ENCODE peak calls at places on chromosomes 16 and 17, in ten cellular contexts. D is iris pigment epithelial cell; T is choroid plexus epithelial cell; F is GM20000; Q is anterior cingulate cortex; M is NCI-H774; V is HEK293T; W is RPMI8226; E is stimulated activated CD4-positive, alpha-beta T cell treated with anti-CD3 and anti-CD28 coated beads, Interleukin-1b, Interleukin-23, amount 100 ng/mL, for 24 hours; I is T follicular helper cell. L is an unnamed sample.

GRCh38 chr17:77746391-77746790 is 212.1 kb upstream of the TNRC6C start:
- DNase-seq in D (no peak), T (no peak), F (no peak), Q (no peak), M (no peak), V (no peak), W (no peak), E (no peak), I (no peak), L (no peak)

GRCh38 chr17:28524476-28525415 is 18.6 kb downstream of the FOXN1 start:
- DNase-seq in D (peak), T (peak), F (no peak), Q (no peak), M (no peak), V (no peak), W (no peak), E (no peak), I (no peak), L (no peak)

GRCh38 chr16:27819356-27819755 is 244.2 kb downstream of the GSG1L start:
- DNase-seq in D (no peak), T (no peak), F (no peak), Q (no peak), M (no peak), V (no peak), W (no peak), E (no peak), I (no peak), L (no peak)

GRCh38 chr17:42179911-42180410 is 981 bp downstream of the KCNH4 start:
- DNase-seq in D (peak), T (peak), F (peak), Q (no peak), M (peak), V (peak), W (peak), E (no peak), I (no peak), L (no peak)

GRCh38 chr17:46046957-46047356 is 47.9 kb downstream of the STH start:
- DNase-seq in D (peak), T (peak), F (no peak), Q (no peak), M (no peak), V (no peak), W (no peak), E (no peak), I (no peak), L (no peak)

GRCh38 chr17:77735341-77736206 is 222.9 kb upstream of the TNRC6C start:
- DNase-seq in D (no peak), T (peak), F (no peak), Q (no peak), M (peak), V (no peak), W (peak), E (no peak), I (no peak), L (no peak)

GRCh38 chr16:20520103-20520502 is 56.1 kb downstream of the ACSM2B start:
- DNase-seq in D (no peak), T (no peak), F (no peak), Q (no peak), M (no peak), V (no peak), W (no peak), E (no peak), I (no peak), L (no peak)

GRCh38 chr17:53406907-53407306 is 415.8 kb upstream of the KIF2B start:
- DNase-seq in D (no peak), T (no peak), F (no peak), Q (no peak), M (no peak), V (no peak), W (no peak), E (no peak), I (no peak), L (no peak)

GRCh38 chr17:17235212-17236174 is 1.5 kb downstream of the FLCN start:
- DNase-seq in D (peak), T (peak), F (no peak), Q (no peak), M (no peak), V (peak), W (no peak), E (no peak), I (no peak), L (no peak)

GRCh38 chr16:85615014-85615851 is 2.1 kb downstream of the GSE1 start:
- DNase-seq in D (no peak), T (no peak), F (no peak), Q (no peak), M (no peak), V (no peak), W (no peak), E (peak), I (no peak), L (no peak)

GRCh38 chr16:1879477-1879876 is 7.5 kb upstream of the MEIOB start:
- DNase-seq in D (no peak), T (no peak), F (no peak), Q (no peak), M (no peak), V (no peak), W (no peak), E (no peak), I (no peak), L (no peak)

GRCh38 chr16:49834496-49835009 is 21.4 kb downstream of the ZNF423 start:
- DNase-seq in D (no peak), T (peak), F (no peak), Q (peak), M (no peak), V (no peak), W (no peak), E (no peak), I (no peak), L (no peak)

GRCh38 chr16:74842413-74842812 is 67.8 kb upstream of the FA2H start:
- DNase-seq in D (no peak), T (no peak), F (no peak), Q (no peak), M (no peak), V (no peak), W (no peak), E (no peak), I (no peak), L (no peak)

GRCh38 chr16:22336581-22336980 is 37.8 kb downstream of the CDR2 start:
- DNase-seq in D (no peak), T (no peak), F (no peak), Q (no peak), M (no peak), V (no peak), W (no peak), E (no peak), I (no peak), L (peak)

GRCh38 chr17:67076290-67076689 is 31.9 kb downstream of the CACNG1 start:
- DNase-seq in D (no peak), T (no peak), F (no peak), Q (no peak), M (no peak), V (no peak), W (no peak), E (no peak), I (no peak), L (no peak)

GRCh38 chr17:42698736-42699414 is 16.5 kb downstream of the CNTNAP1 start:
- DNase-seq in D (peak), T (peak), F (no peak), Q (no peak), M (no peak), V (no peak), W (no peak), E (no peak), I (no peak), L (no peak)

GRCh38 chr17:9386401-9386800 is 189.2 kb downstream of the STX8 start:
- DNase-seq in D (no peak), T (peak), F (no peak), Q (no peak), M (no peak), V (no peak), W (no peak), E (no peak), I (no peak), L (no peak)

GRCh38 chr17:67421869-67422273 is 44.8 kb downstream of the PITPNC1 start:
- DNase-seq in D (peak), T (peak), F (peak), Q (no peak), M (no peak), V (no peak), W (peak), E (no peak), I (peak), L (no peak)

GRCh38 chr17:11935734-11936406 is 61.4 kb downstream of the ZNF18 start:
- DNase-seq in D (peak), T (peak), F (no peak), Q (no peak), M (no peak), V (peak), W (peak), E (no peak), I (no peak), L (peak)

GRCh38 chr17:50565559-50566350 is 5.2 kb downstream of the CACNA1G start:
- DNase-seq in D (no peak), T (no peak), F (no peak), Q (peak), M (peak), V (no peak), W (no peak), E (no peak), I (no peak), L (no peak)

GRCh38 chr17:56499799-56500388 is 93.6 kb upstream of the NOG start:
- DNase-seq in D (peak), T (peak), F (no peak), Q (no peak), M (no peak), V (peak), W (peak), E (no peak), I (no peak), L (peak)

GRCh38 chr17:21539146-21539545 is 153.2 kb upstream of the KCNJ18 start:
- DNase-seq in D (peak), T (no peak), F (no peak), Q (no peak), M (no peak), V (no peak), W (no peak), E (no peak), I (no peak), L (no peak)

GRCh38 chr17:16511515-16511914 is 19.5 kb upstream of the LRRC75A start:
- DNase-seq in D (no peak), T (no peak), F (no peak), Q (no peak), M (no peak), V (no peak), W (no peak), E (no peak), I (no peak), L (no peak)

GRCh38 chr16:10957771-10958486 is 13.6 kb downstream of the CLEC16A start:
- DNase-seq in D (peak), T (peak), F (no peak), Q (no peak), M (no peak), V (no peak), W (no peak), E (no peak), I (no peak), L (no peak)

GRCh38 chr16:15434425-15435215 is at the start of gene BMERB1:
- DNase-seq in D (peak), T (peak), F (no peak), Q (peak), M (no peak), V (peak), W (no peak), E (peak), I (peak), L (peak)

GRCh38 chr16:11796227-11797165 is 562 bp downstream of the ZC3H7A start:
- DNase-seq in D (peak), T (peak), F (peak), Q (peak), M (no peak), V (peak), W (peak), E (no peak), I (no peak), L (peak)

GRCh38 chr16:87465306-87465705 is 27.5 kb downstream of the ZCCHC14 start:
- DNase-seq in D (peak), T (peak), F (no peak), Q (no peak), M (no peak), V (no peak), W (no peak), E (no peak), I (no peak), L (no peak)

GRCh38 chr16:83233153-83233552 is 574.6 kb upstream of the HSBP1 start:
- DNase-seq in D (peak), T (peak), F (no peak), Q (no peak), M (no peak), V (no peak), W (no peak), E (no peak), I (no peak), L (no peak)

GRCh38 chr16:28301620-28302019 is 9.3 kb downstream of the SBK1 start:
- DNase-seq in D (no peak), T (no peak), F (no peak), Q (no peak), M (no peak), V (no peak), W (no peak), E (no peak), I (no peak), L (no peak)

GRCh38 chr16:27748868-27749546 is 199.1 kb downstream of the KATNIP start:
- DNase-seq in D (peak), T (peak), F (peak), Q (no peak), M (peak), V (peak), W (peak), E (peak), I (peak), L (peak)

GRCh38 chr17:12074346-12074745 is 53.7 kb downstream of the MAP2K4 start:
- DNase-seq in D (no peak), T (no peak), F (no peak), Q (no peak), M (no peak), V (no peak), W (no peak), E (no peak), I (no peak), L (no peak)

GRCh38 chr17:55356440-55357328 is 65.0 kb downstream of the MMD start:
- DNase-seq in D (peak), T (peak), F (peak), Q (no peak), M (peak), V (peak), W (peak), E (peak), I (peak), L (peak)

GRCh38 chr16:48511716-48512115 is 98.3 kb downstream of the N4BP1 start:
- DNase-seq in D (no peak), T (no peak), F (no peak), Q (no peak), M (no peak), V (no peak), W (no peak), E (no peak), I (no peak), L (no peak)

GRCh38 chr17:81097134-81097942 is 62.4 kb downstream of the BAIAP2 start:
- DNase-seq in D (peak), T (peak), F (peak), Q (peak), M (no peak), V (peak), W (no peak), E (peak), I (peak), L (no peak)

L was measured in MM.1S.